ENCODE peak calls at places on chromosomes 13 and 19, in eight cellular contexts. U is neuronal stem cell; O is endodermal cell; C is effector memory CD4-positive, alpha-beta T cell; T is left lung; E is tibial nerve; P is right cardiac atrium; H is cardiac muscle cell. L is an unnamed sample.

GRCh38 chr13:40789275-40790231 is at the start of gene SLC25A15:
- DNase-seq in O (peak; percentile 91), H (peak; percentile 91), T (peak; percentile 96), E (no peak), U (peak; percentile 71), P (peak; percentile 95), C (peak; percentile 54), L (peak; percentile 94)

GRCh38 chr19:52492991-52493470 is 34.4 kb upstream of the ZNF808 start:
- DNase-seq in O (peak; percentile 91), C (no peak), E (no peak), U (peak; percentile 23), T (no peak), P (no peak), H (no peak), L (peak; percentile 45)

GRCh38 chr13:105334211-105334610 is 1201.3 kb downstream of the EFNB2 start:
- DNase-seq in E (no peak), U (no peak), P (no peak), T (no peak), O (no peak), H (peak; percentile 39), C (no peak), L (no peak)

GRCh38 chr19:11464333-11465265 is 16.2 kb downstream of the ELAVL3 start:
- DNase-seq in U (no peak), P (no peak), E (no peak), H (no peak), T (no peak), O (no peak), C (no peak), L (no peak)

GRCh38 chr19:6047741-6048231 is 62.5 kb downstream of the RFX2 start:
- DNase-seq in C (no peak), E (no peak), H (peak; percentile 52), T (no peak), U (peak; percentile 42), O (peak; percentile 88), P (no peak), L (no peak)

GRCh38 chr13:100611678-100612492 is 23.3 kb upstream of the GGACT start:
- DNase-seq in P (no peak), C (no peak), E (no peak), O (no peak), H (no peak), U (no peak), T (no peak), L (no peak)

GRCh38 chr19:14835011-14835410 is at the start of the genes OR7A5 and OR7C1:
- DNase-seq in C (no peak), P (no peak), T (no peak), E (no peak), U (no peak), O (no peak), H (peak; percentile 11), L (no peak)

GRCh38 chr19:31905980-31906948 is 439.1 kb upstream of the ZNF507 start:
- DNase-seq in O (no peak), C (no peak), P (peak; percentile 71), T (no peak), E (peak; percentile 52), H (peak; percentile 62), U (no peak), L (no peak)

GRCh38 chr19:10315335-10316214 is at the start of gene FDX2:
- DNase-seq in E (peak; percentile 86), H (peak; percentile 80), T (peak; percentile 97), C (peak; percentile 85), U (peak; percentile 86), P (peak; percentile 97), O (peak; percentile 97), L (peak; percentile 97)

GRCh38 chr13:84844473-84844872 is 954.7 kb downstream of the SLITRK6 start:
- DNase-seq in U (peak; percentile 24), T (no peak), H (peak; percentile 1), O (no peak), E (no peak), P (no peak), C (no peak), L (no peak)

GRCh38 chr19:55454787-55455243 is 6.6 kb downstream of the ISOC2 start:
- DNase-seq in C (no peak), H (peak; percentile 46), U (no peak), E (no peak), T (peak; percentile 80), P (peak; percentile 64), O (peak; percentile 89), L (no peak)

GRCh38 chr13:73958657-73959397 is 175.4 kb downstream of the KLF12 start:
- DNase-seq in E (no peak), P (no peak), U (no peak), C (no peak), H (no peak), T (no peak), O (no peak), L (no peak)

GRCh38 chr13:33940898-33941297 is 122.9 kb downstream of the RFC3 start:
- DNase-seq in O (peak; percentile 52), U (peak; percentile 17), P (no peak), C (no peak), T (no peak), H (peak; percentile 24), E (no peak), L (no peak)

GRCh38 chr13:94708031-94708571 is 4.2 kb downstream of the SOX21 start:
- DNase-seq in U (peak; percentile 91), O (peak; percentile 84), C (no peak), E (no peak), P (no peak), T (no peak), H (no peak), L (no peak)

DNA sequence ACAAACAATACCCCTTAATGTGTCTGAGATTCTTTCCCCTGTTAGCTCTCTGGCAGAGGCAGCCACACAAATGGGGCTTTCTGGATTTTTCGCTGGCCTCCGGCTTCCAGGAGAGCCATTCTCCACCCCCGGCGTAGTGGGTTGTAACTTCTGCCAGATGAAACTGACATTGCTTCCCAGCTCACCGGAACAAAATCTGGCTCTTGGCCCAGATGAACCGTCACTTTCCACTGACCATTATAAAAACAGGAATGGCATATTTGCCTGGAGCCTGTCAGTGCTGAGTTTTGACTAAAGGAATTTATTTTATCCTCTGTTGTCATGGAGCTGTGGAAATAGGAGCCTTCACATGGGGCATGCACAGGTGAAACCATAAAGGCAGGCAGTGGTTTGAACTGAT is 120.6 kb upstream of the GPR12 start:
- DNase-seq in O (no peak), C (no peak), T (no peak), E (no peak), P (no peak), U (no peak), H (peak; percentile 72), L (no peak)
- H3K4me3 ChIP-seq in O (no peak overlapping the region), C (no peak overlapping the region), T (no peak overlapping the region), E (no peak overlapping the region), P (no peak overlapping the region), U (no peak overlapping the region), H (no peak overlapping the region), L (no peak overlapping the region)

GRCh38 chr19:51345076-51345620 is 3.2 kb upstream of the VSIG10L start:
- DNase-seq in H (no peak), O (peak; percentile 31), T (no peak), C (no peak), E (no peak), U (no peak), P (no peak), L (no peak)

GRCh38 chr19:51342631-51343569 is 961 bp upstream of the VSIG10L start:
- DNase-seq in U (no peak), T (no peak), H (no peak), E (no peak), C (no peak), P (no peak), O (peak; percentile 75), L (no peak)

GRCh38 chr19:51346742-51347141 is 4.8 kb upstream of the VSIG10L start:
- DNase-seq in U (no peak), H (no peak), E (no peak), P (no peak), C (no peak), T (no peak), O (peak; percentile 52), L (no peak)

GRCh38 chr19:51351266-51351990 is 9.5 kb upstream of the VSIG10L start:
- DNase-seq in H (no peak), U (no peak), E (no peak), C (no peak), P (no peak), T (no peak), O (peak; percentile 31), L (no peak)

DNA sequence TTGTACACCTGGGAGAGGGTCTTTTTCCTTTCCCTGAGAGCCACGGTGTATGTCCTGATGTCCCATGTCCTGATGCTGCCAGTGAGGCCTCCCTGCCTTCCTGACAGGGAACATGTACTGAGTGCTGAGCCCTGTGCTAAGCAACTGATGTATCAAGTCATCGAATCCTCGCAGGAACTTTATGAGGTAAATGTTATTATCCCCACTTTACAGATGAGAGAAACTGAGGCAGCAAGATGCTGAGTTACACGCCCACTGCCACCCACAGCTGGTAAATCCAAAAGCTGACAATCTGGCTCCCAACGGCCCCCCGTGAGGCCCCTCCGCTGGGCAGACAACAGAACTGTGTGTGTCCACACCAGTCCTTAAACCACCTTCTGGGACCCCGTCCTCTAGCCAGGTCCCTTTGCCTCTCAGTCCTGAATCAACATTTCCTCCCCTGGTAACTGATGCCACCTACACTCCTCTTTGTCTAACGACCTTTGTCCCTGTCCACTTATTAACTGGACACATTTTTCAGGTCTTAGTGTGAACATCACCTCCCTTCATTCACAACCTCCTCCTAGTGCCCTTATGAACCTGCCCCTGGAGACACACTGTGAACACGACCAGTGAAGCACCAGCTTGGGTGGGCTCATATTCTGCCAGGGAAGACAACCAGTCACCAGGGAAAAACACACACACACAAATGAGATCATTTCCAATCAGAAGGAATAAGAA is 5.4 kb upstream of the VSIG10L start:
- DNase-seq in P (no peak), H (no peak), C (no peak), E (no peak), O (peak; percentile 29), T (no peak), U (no peak), L (no peak)
- H3K9me3 ChIP-seq in P (no peaks in the 10 kb centered on the region), H (no peaks in the 10 kb centered on the region), C (no peaks in the 10 kb centered on the region), E (no peaks in the 10 kb centered on the region), O (no peaks in the 10 kb centered on the region), T (no peaks in the 10 kb centered on the region), U (no peaks in the 10 kb centered on the region), L (no peaks in the 10 kb centered on the region)

DNA sequence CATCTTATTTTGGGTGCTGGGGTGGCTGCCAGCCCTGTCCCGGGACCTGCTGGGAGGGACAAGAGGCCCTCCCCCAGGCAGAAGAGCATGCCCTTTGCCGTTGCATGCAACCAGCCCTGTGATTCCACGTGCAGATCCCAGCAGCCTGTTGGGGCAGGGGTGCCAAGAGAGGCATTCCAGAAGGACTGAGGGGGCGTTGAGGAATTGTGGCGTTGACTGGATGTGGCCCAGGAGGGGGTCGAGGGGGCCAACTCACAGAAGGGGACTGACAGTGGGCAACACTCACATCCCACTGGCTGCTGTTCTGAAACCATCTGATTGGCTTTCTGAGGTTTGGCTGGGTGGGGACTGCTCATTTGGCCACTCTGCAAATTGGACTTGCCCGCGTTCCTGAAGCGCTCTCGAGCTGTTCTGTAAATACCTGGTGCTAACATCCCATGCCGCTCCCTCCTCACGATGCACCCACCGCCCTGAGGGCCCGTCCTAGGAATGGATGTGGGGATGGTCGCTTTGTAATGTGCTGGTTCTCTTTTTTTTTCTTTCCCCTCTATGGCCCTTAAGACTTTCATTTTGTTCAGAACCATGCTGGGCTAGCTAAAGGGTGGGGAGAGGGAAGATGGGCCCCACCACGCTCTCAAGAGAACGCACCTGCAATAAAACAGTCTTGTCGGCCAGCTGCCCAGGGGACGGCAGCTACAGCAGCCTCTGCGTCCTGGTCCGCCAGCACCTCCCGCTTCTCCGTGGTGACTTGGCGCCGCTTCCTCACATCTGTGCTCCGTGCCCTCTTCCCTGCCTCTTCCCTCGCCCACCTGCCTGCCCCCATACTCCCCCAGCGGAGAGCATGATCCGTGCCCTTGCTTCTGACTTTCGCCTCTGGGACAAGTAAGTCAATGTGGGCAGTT is 8.6 kb downstream of the CALM3 start:
- DNase-seq in T (no peak), O (peak; percentile 38), E (no peak), P (peak; percentile 28), U (no peak), H (no peak), C (no peak), L (peak; percentile 49)
- H3K4me3 ChIP-seq in T (no peak overlapping the region), O (no peak overlapping the region), E (no peak overlapping the region), P (no peak overlapping the region), U (no peak overlapping the region), H (no peak overlapping the region), C (no peak overlapping the region), L (no peak overlapping the region)

GRCh38 chr19:2321565-2322283 is 6.7 kb downstream of the LSM7 start:
- DNase-seq in P (no peak), U (no peak), E (no peak), O (no peak), T (peak; percentile 62), H (no peak), C (no peak), L (no peak)
- H3K9me3 ChIP-seq in P (no peaks in the 10 kb centered on the region), U (no peaks in the 10 kb centered on the region), E (no peaks in the 10 kb centered on the region), O (no peaks in the 10 kb centered on the region), T (no peaks in the 10 kb centered on the region), H (no peaks in the 10 kb centered on the region), C (no peaks in the 10 kb centered on the region), L (no peaks in the 10 kb centered on the region)

L was measured in aorta.